ENCODE peak calls at places on chromosomes 3 and 15, in six cellular contexts. V, M, Y, J, E and O are unnamed samples.

GRCh38 chr3:22734756-22735155 is 468.4 kb upstream of the UBE2E2 start:
- DNase-seq in V (no peak), M (no peak), Y (no peak), J (no peak), E (no peak), O (peak; percentile 35)

GRCh38 chr3:44831241-44831640 is 30.5 kb upstream of the TMEM42 start:
- DNase-seq in V (no peak), M (no peak), Y (no peak), J (no peak), E (no peak), O (no peak)

GRCh38 chr3:187719628-187720336 is 17.4 kb upstream of the RTP2 start:
- DNase-seq in V (peak; percentile 21), M (no peak), Y (no peak), J (no peak), E (no peak), O (no peak)

GRCh38 chr3:191382661-191383060 is 52.3 kb upstream of the UTS2B start:
- DNase-seq in V (no peak), M (no peak), Y (no peak), J (peak; percentile 73), E (no peak), O (no peak)

GRCh38 chr3:42688016-42688415 is 2.7 kb downstream of the KLHL40 start:
- DNase-seq in V (no peak), M (no peak), Y (no peak), J (no peak), E (no peak), O (no peak)

GRCh38 chr15:71411538-71412482 is 296.5 kb downstream of the THSD4 start:
- DNase-seq in V (no peak), M (peak; percentile 50), Y (no peak), J (no peak), E (peak; percentile 89), O (no peak)

GRCh38 chr3:123651449-123652345 is 66.8 kb upstream of the HACD2 start:
- DNase-seq in V (no peak), M (no peak), Y (no peak), J (no peak), E (no peak), O (no peak)

GRCh38 chr3:124997303-124998246 is 58.2 kb downstream of the HEG1 start:
- DNase-seq in V (no peak), M (no peak), Y (no peak), J (no peak), E (no peak), O (peak; percentile 24)

GRCh38 chr3:178206554-178206953 is 329.7 kb upstream of the KCNMB2 start:
- DNase-seq in V (peak; percentile 29), M (no peak), Y (no peak), J (no peak), E (no peak), O (no peak)

GRCh38 chr3:9893739-9894138 is 3.3 kb downstream of the JAGN1 start:
- DNase-seq in V (no peak), M (no peak), Y (no peak), J (no peak), E (no peak), O (no peak)

GRCh38 chr3:129045675-129046036 is 14.9 kb upstream of the GP9 start:
- DNase-seq in V (no peak), M (no peak), Y (peak; percentile 26), J (no peak), E (no peak), O (no peak)

GRCh38 chr3:148865039-148865438 is at the start of gene CPA3:
- DNase-seq in V (no peak), M (no peak), Y (no peak), J (no peak), E (no peak), O (no peak)

GRCh38 chr3:29871087-29871486 is 590.2 kb downstream of the RBMS3 start:
- DNase-seq in V (no peak), M (peak; percentile 16), Y (no peak), J (no peak), E (no peak), O (peak; percentile 58)

GRCh38 chr3:122795674-122795969 is 753 bp downstream of the SLC49A4 start:
- DNase-seq in V (no peak), M (peak; percentile 10), Y (no peak), J (peak; percentile 18), E (no peak), O (no peak)

GRCh38 chr15:47212222-47213010 is 504.9 kb upstream of the SEMA6D start:
- DNase-seq in V (no peak), M (no peak), Y (no peak), J (no peak), E (no peak), O (no peak)

GRCh38 chr15:85771781-85772445 is 22.8 kb downstream of the KLHL25 start:
- DNase-seq in V (no peak), M (peak; percentile 73), Y (no peak), J (no peak), E (peak; percentile 89), O (no peak)

GRCh38 chr3:64270861-64271260 is 45.6 kb upstream of the PRICKLE2 start:
- DNase-seq in V (no peak), M (no peak), Y (no peak), J (no peak), E (no peak), O (no peak)

GRCh38 chr3:156762631-156763185 is 63.4 kb upstream of the LEKR1 start:
- DNase-seq in V (peak; percentile 5), M (peak; percentile 97), Y (no peak), J (peak; percentile 40), E (no peak), O (no peak)